ENCODE peak calls at places on chromosomes 11 and 22, in four cellular contexts. R, Y, L and T are unnamed samples.

GRCh38 chr22:17217179-17217578 is 2.1 kb downstream of the ADA2 start:
- DNase-seq in R (peak), Y (no peak), L (peak), T (peak)

GRCh38 chr11:8459711-8460399 is 134.2 kb downstream of the STK33 start:
- DNase-seq in R (no peak), Y (no peak), L (no peak), T (no peak)

GRCh38 chr22:24176040-24176439 is 5.2 kb upstream of the SUSD2 start:
- DNase-seq in R (no peak), Y (no peak), L (no peak), T (no peak)

GRCh38 chr11:117230286-117230961 is 1.4 kb downstream of the PCSK7 start:
- DNase-seq in R (peak), Y (peak), L (peak), T (peak)

GRCh38 chr22:26581769-26582168 is 8.2 kb downstream of the TPST2 start:
- DNase-seq in R (no peak), Y (no peak), L (no peak), T (no peak)

GRCh38 chr11:97202613-97203292 is 812.9 kb downstream of the JRKL start:
- DNase-seq in R (no peak), Y (no peak), L (no peak), T (no peak)

GRCh38 chr11:113873241-113873626 is 2.1 kb downstream of the USP28 start:
- DNase-seq in R (no peak), Y (no peak), L (no peak), T (no peak)

GRCh38 chr11:67494371-67495233 is 10.6 kb downstream of the PITPNM1 start:
- DNase-seq in R (no peak), Y (no peak), L (no peak), T (no peak)

GRCh38 chr11:65797711-65798110 is 10.8 kb downstream of the OVOL1 start:
- DNase-seq in R (no peak), Y (no peak), L (no peak), T (no peak)

GRCh38 chr11:39786682-39787081 is 1672.8 kb downstream of the LRRC4C start:
- DNase-seq in R (no peak), Y (no peak), L (no peak), T (no peak)

GRCh38 chr11:37370817-37371216 is 772.8 kb upstream of the RAG2 start:
- DNase-seq in R (no peak), Y (no peak), L (no peak), T (no peak)

GRCh38 chr11:67373916-67374570 is 645 bp upstream of the CLCF1 start:
- DNase-seq in R (peak), Y (peak), L (peak), T (peak)

GRCh38 chr11:117199061-117199915 is at the start of gene TAGLN:
- DNase-seq in R (no peak), Y (no peak), L (no peak), T (no peak)

GRCh38 chr11:62487698-62488551 is 58.7 kb downstream of the AHNAK start:
- DNase-seq in R (no peak), Y (no peak), L (no peak), T (no peak)

GRCh38 chr11:60918941-60919275 is 5.0 kb downstream of the TMEM109 start:
- DNase-seq in R (no peak), Y (no peak), L (no peak), T (no peak)

GRCh38 chr11:45651841-45652745 is 13.3 kb downstream of the CHST1 start:
- DNase-seq in R (no peak), Y (no peak), L (no peak), T (no peak)